ENCODE peak calls at places on chromosomes 6 and 20, in six cellular contexts. One of them, this sample, is unnamed.

GRCh38 chr6:44028767-44029166 is 98.5 kb downstream of the MRPL14 start:
- DNase-seq in HFFc6: no peak
- DNase-seq in MM.1S: no peak
- DNase-seq in neural progenitor cell: no peak
- DNase-seq in activated B cell treated with CpG ODN at 0.5 μM for 24 hours: no peak
- DNase-seq in right lobe of liver: no peak
- DNase-seq in this sample: no peak

GRCh38 chr6:80132942-80133517 is 26.6 kb downstream of the BCKDHB start:
- DNase-seq in right lobe of liver: no peak
- DNase-seq in neural progenitor cell: peak; percentile 47
- DNase-seq in MM.1S: peak; percentile 31
- DNase-seq in HFFc6: peak; percentile 48
- DNase-seq in activated B cell treated with CpG ODN at 0.5 μM for 24 hours: no peak
- DNase-seq in this sample: no peak

GRCh38 chr6:108200631-108201030 is 34.8 kb downstream of the NR2E1 start:
- DNase-seq in right lobe of liver: peak; percentile 68
- DNase-seq in neural progenitor cell: no peak
- DNase-seq in activated B cell treated with CpG ODN at 0.5 μM for 24 hours: no peak
- DNase-seq in MM.1S: no peak
- DNase-seq in HFFc6: peak; percentile 17
- DNase-seq in this sample: no peak

GRCh38 chr6:119484598-119484997 is 135.0 kb upstream of the MAN1A1 start:
- DNase-seq in right lobe of liver: no peak
- DNase-seq in activated B cell treated with CpG ODN at 0.5 μM for 24 hours: no peak
- DNase-seq in neural progenitor cell: peak; percentile 5
- DNase-seq in MM.1S: no peak
- DNase-seq in HFFc6: peak; percentile 59
- DNase-seq in this sample: no peak

GRCh38 chr20:34364013-34364382 is 925 bp downstream of the ITCH start:
- DNase-seq in neural progenitor cell: no peak
- DNase-seq in HFFc6: peak; percentile 23
- DNase-seq in MM.1S: peak; percentile 31
- DNase-seq in activated B cell treated with CpG ODN at 0.5 μM for 24 hours: no peak
- DNase-seq in right lobe of liver: no peak
- DNase-seq in this sample: no peak

GRCh38 chr6:56851541-56852248 is 103.2 kb upstream of the BEND6 start:
- DNase-seq in MM.1S: peak; percentile 80
- DNase-seq in neural progenitor cell: peak; percentile 86
- DNase-seq in right lobe of liver: no peak
- DNase-seq in activated B cell treated with CpG ODN at 0.5 μM for 24 hours: no peak
- DNase-seq in HFFc6: peak; percentile 92
- DNase-seq in this sample: no peak

GRCh38 chr6:45663181-45664180 is 285.7 kb upstream of the SUPT3H start:
- DNase-seq in HFFc6: no peak
- DNase-seq in neural progenitor cell: peak; percentile 73
- DNase-seq in right lobe of liver: no peak
- DNase-seq in activated B cell treated with CpG ODN at 0.5 μM for 24 hours: peak; percentile 45
- DNase-seq in MM.1S: no peak
- DNase-seq in this sample: peak; percentile 17

GRCh38 chr6:26493258-26493657 is 6.8 kb upstream of the BTN1A1 start:
- DNase-seq in right lobe of liver: no peak
- DNase-seq in MM.1S: peak; percentile 69
- DNase-seq in activated B cell treated with CpG ODN at 0.5 μM for 24 hours: no peak
- DNase-seq in HFFc6: peak; percentile 16
- DNase-seq in neural progenitor cell: no peak
- DNase-seq in this sample: no peak

GRCh38 chr6:127300411-127300810 is 33.7 kb downstream of the RNF146 start:
- DNase-seq in right lobe of liver: no peak
- DNase-seq in activated B cell treated with CpG ODN at 0.5 μM for 24 hours: no peak
- DNase-seq in neural progenitor cell: peak; percentile 3
- DNase-seq in MM.1S: no peak
- DNase-seq in HFFc6: peak; percentile 92
- DNase-seq in this sample: no peak

GRCh38 chr6:35023601-35024000 is 117.5 kb downstream of the TCP11 start:
- DNase-seq in HFFc6: no peak
- DNase-seq in MM.1S: no peak
- DNase-seq in right lobe of liver: no peak
- DNase-seq in activated B cell treated with CpG ODN at 0.5 μM for 24 hours: no peak
- DNase-seq in neural progenitor cell: no peak
- DNase-seq in this sample: no peak

GRCh38 chr6:35027807-35028206 is 113.3 kb downstream of the TCP11 start:
- DNase-seq in right lobe of liver: no peak
- DNase-seq in activated B cell treated with CpG ODN at 0.5 μM for 24 hours: no peak
- DNase-seq in HFFc6: no peak
- DNase-seq in neural progenitor cell: no peak
- DNase-seq in MM.1S: no peak
- DNase-seq in this sample: no peak

GRCh38 chr6:35026434-35027222 is 114.5 kb downstream of the TCP11 start:
- DNase-seq in HFFc6: no peak
- DNase-seq in MM.1S: no peak
- DNase-seq in neural progenitor cell: no peak
- DNase-seq in right lobe of liver: no peak
- DNase-seq in activated B cell treated with CpG ODN at 0.5 μM for 24 hours: no peak
- DNase-seq in this sample: no peak

GRCh38 chr6:35024601-35025054 is 116.5 kb downstream of the TCP11 start:
- DNase-seq in right lobe of liver: no peak
- DNase-seq in neural progenitor cell: peak; percentile 75
- DNase-seq in activated B cell treated with CpG ODN at 0.5 μM for 24 hours: no peak
- DNase-seq in HFFc6: peak; percentile 41
- DNase-seq in MM.1S: no peak
- DNase-seq in this sample: no peak

GRCh38 chr6:35025241-35026188 is 115.6 kb downstream of the TCP11 start:
- DNase-seq in activated B cell treated with CpG ODN at 0.5 μM for 24 hours: no peak
- DNase-seq in HFFc6: no peak
- DNase-seq in neural progenitor cell: no peak
- DNase-seq in MM.1S: no peak
- DNase-seq in right lobe of liver: no peak
- DNase-seq in this sample: no peak
- TF ChIP-seq CTCF in activated B cell treated with CpG ODN at 0.5 μM for 24 hours: no peak
- TF ChIP-seq CTCF in HFFc6: no peak
- TF ChIP-seq CTCF in neural progenitor cell: peak; percentile 33
- TF ChIP-seq CTCF in MM.1S: no peak
- TF ChIP-seq CTCF in right lobe of liver: no peak
- TF ChIP-seq CTCF in this sample: no peak

DNA sequence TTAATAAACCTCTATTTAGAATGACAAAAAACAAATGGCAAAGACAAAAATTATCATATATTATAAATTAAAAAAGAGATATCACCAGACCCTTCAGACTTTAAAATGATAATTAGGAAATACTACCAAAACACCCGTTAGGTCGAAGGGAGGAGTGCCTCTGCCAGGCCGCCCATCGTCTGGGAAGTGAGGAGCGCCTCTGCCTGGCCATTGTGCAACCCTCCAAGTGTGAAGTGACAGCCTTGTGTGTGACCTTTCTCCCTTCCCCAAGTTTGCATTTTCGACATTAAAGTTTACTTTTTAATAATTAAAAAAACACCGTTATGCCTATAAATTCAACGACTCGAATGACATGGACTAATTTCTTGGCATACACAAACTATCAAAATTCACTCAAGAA is 64.5 kb upstream of the TASP1 start:
- DNase-seq in activated B cell treated with CpG ODN at 0.5 μM for 24 hours: no peak
- DNase-seq in HFFc6: no peak
- DNase-seq in neural progenitor cell: no peak
- DNase-seq in right lobe of liver: no peak
- DNase-seq in MM.1S: no peak
- DNase-seq in this sample: no peak
- TF ChIP-seq CTCF in activated B cell treated with CpG ODN at 0.5 μM for 24 hours: no peak
- TF ChIP-seq CTCF in HFFc6: no peak
- TF ChIP-seq CTCF in neural progenitor cell: peak; percentile 16
- TF ChIP-seq CTCF in right lobe of liver: peak; percentile 11
- TF ChIP-seq CTCF in MM.1S: no peak
- TF ChIP-seq CTCF in this sample: no peak

DNA sequence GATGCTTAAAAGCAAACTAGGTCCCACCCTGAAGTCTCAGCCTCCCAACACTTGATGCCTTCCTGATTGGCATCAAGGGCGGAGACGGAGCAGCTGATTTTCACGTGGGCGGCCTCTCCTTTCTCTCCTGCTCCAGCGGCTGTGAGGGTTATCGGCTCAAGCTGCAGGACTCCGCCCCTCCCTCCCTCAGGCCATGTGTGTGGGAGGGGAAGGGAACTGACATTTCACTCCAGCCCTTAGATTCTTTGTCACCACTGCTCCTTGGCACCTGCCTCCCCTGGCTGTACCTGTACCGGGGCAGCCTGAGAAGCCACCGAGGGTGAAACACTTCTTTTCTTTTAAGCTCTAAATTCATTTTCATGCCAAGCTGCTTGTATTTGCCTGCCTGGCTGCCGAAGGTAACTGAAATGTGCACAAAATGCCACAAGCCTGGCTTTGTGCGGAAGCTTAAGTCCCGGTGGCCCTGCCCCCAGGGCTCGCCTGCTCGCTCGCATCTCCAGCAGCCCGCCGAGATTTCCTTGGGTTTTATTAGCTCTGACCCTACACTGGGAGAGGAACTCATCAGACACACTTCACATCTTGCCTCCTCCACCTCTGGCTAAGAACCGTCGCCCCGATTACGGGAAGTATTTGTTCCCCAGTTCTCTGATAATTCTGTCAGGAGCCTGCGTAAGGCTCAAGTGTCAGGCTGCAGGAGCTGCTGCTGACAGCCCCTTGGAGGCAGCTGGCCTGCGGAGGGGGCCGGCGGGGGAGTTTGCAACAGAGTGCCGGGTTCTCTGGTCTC is 9.6 kb upstream of the CPNE5 start:
- DNase-seq in activated B cell treated with CpG ODN at 0.5 μM for 24 hours: no peak
- DNase-seq in HFFc6: no peak
- DNase-seq in right lobe of liver: no peak
- DNase-seq in neural progenitor cell: peak; percentile 91
- DNase-seq in MM.1S: no peak
- DNase-seq in this sample: peak; percentile 33
- TF ChIP-seq CTCF in activated B cell treated with CpG ODN at 0.5 μM for 24 hours: no peak
- TF ChIP-seq CTCF in HFFc6: no peak
- TF ChIP-seq CTCF in right lobe of liver: no peak
- TF ChIP-seq CTCF in neural progenitor cell: no peak
- TF ChIP-seq CTCF in MM.1S: no peak
- TF ChIP-seq CTCF in this sample: no peak

GRCh38 chr20:13525225-13525940 is 113.3 kb downstream of the TASP1 start:
- DNase-seq in MM.1S: no peak
- DNase-seq in HFFc6: peak; percentile 95
- DNase-seq in right lobe of liver: no peak
- DNase-seq in activated B cell treated with CpG ODN at 0.5 μM for 24 hours: no peak
- DNase-seq in neural progenitor cell: peak; percentile 7
- DNase-seq in this sample: no peak
- TF ChIP-seq CTCF in MM.1S: no peak
- TF ChIP-seq CTCF in HFFc6: no peak
- TF ChIP-seq CTCF in right lobe of liver: no peak
- TF ChIP-seq CTCF in activated B cell treated with CpG ODN at 0.5 μM for 24 hours: no peak
- TF ChIP-seq CTCF in neural progenitor cell: no peak
- TF ChIP-seq CTCF in this sample: no peak

GRCh38 chr6:135144678-135145508 is 36.2 kb upstream of the MYB start:
- DNase-seq in neural progenitor cell: peak; percentile 42
- DNase-seq in right lobe of liver: no peak
- DNase-seq in MM.1S: peak; percentile 50
- DNase-seq in activated B cell treated with CpG ODN at 0.5 μM for 24 hours: no peak
- DNase-seq in HFFc6: peak; percentile 32
- DNase-seq in this sample: no peak
- TF ChIP-seq CTCF in neural progenitor cell: peak; percentile 84
- TF ChIP-seq CTCF in right lobe of liver: peak; percentile 68
- TF ChIP-seq CTCF in MM.1S: peak; percentile 69
- TF ChIP-seq CTCF in activated B cell treated with CpG ODN at 0.5 μM for 24 hours: no peak
- TF ChIP-seq CTCF in HFFc6: peak; percentile 83
- TF ChIP-seq CTCF in this sample: peak; percentile 71

DNA sequence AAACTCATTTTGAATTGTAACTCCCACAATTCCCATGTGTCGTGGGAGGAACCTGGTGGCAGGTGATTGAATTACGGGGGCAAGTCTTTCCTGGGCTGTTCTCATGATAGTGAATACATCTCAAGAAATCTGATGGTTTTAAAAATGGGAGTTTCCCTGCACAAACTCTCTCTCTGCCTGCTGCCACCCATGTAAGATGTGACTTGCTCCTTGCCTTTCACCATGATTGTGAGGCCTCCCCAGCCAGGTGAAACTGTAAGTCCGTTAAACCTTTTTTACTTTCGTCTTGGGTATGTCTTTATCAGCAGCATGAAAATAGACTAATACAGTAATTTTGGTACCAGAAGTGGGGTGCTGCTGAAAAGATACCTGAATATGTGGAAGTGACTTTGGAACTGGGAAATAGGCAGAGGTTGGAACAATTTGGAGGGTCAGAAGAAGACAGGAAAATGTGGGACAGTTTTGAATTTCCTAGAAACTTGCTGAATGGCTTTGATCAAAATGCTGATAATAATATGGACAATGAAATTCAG is 41.4 kb upstream of the SAMHD1 start:
- DNase-seq in neural progenitor cell: no peak
- DNase-seq in HFFc6: no peak
- DNase-seq in activated B cell treated with CpG ODN at 0.5 μM for 24 hours: no peak
- DNase-seq in right lobe of liver: no peak
- DNase-seq in MM.1S: no peak
- DNase-seq in this sample: no peak
- TF ChIP-seq CTCF in neural progenitor cell: no peak
- TF ChIP-seq CTCF in HFFc6: peak; percentile 24
- TF ChIP-seq CTCF in activated B cell treated with CpG ODN at 0.5 μM for 24 hours: no peak
- TF ChIP-seq CTCF in right lobe of liver: no peak
- TF ChIP-seq CTCF in MM.1S: no peak
- TF ChIP-seq CTCF in this sample: no peak

This sample was measured in progenitor cell of endocrine pancreas.